ENCODE peak calls at places on chromosome 21, in four cellular contexts. Z is activated CD4-positive, alpha-beta T cell treated with anti-CD3 and anti-CD28 coated beads for 4 hours; M is endothelial cell; K is mesothelial cell of epicardium. Y is an unnamed sample.
A peak's percentile ranks its signal among the peaks of the same experiment; 100 is the strongest.

GRCh38 chr21:36472377-36472776 is 7.5 kb downstream of the CLDN14 start:
- DNase-seq in K (no peak), M (no peak), Z (no peak), Y (no peak)

GRCh38 chr21:31991356-31992331 is 118.8 kb downstream of the HUNK start:
- DNase-seq in K (no peak), M (peak; percentile 45), Z (no peak), Y (no peak)

GRCh38 chr21:29481641-29482040 is 182.9 kb downstream of the BACH1 start:
- DNase-seq in M (no peak), K (no peak), Z (no peak), Y (no peak)

GRCh38 chr21:45336870-45337269 is 49.2 kb upstream of the POFUT2 start:
- DNase-seq in K (no peak), M (no peak), Z (no peak), Y (no peak)

GRCh38 chr21:42346866-42347600 is 3.8 kb downstream of the TFF2 start:
- DNase-seq in K (no peak), Z (no peak), M (no peak), Y (no peak)

GRCh38 chr21:25565272-25566199 is 41.7 kb downstream of the MRPL39 start:
- DNase-seq in K (no peak), Z (no peak), M (no peak), Y (no peak)

GRCh38 chr21:46604975-46605758 is at the start of gene S100B:
- DNase-seq in M (no peak), Z (no peak), K (no peak), Y (no peak)

GRCh38 chr21:35382696-35383095 is 333.6 kb upstream of the RUNX1 start:
- DNase-seq in Z (no peak), M (no peak), K (no peak), Y (no peak)

GRCh38 chr21:35239811-35240219 is 190.7 kb upstream of the RUNX1 start:
- DNase-seq in M (no peak), Z (no peak), K (no peak), Y (no peak)

GRCh38 chr21:43343992-43344886 is 82.7 kb downstream of the SIK1 start:
- DNase-seq in Z (no peak), M (no peak), K (no peak), Y (no peak)

GRCh38 chr21:27157097-27157496 is 190.2 kb upstream of the ADAMTS5 start:
- DNase-seq in Z (no peak), K (no peak), M (no peak), Y (no peak)

GRCh38 chr21:28337319-28337718 is 655.4 kb downstream of the LTN1 start:
- DNase-seq in Z (no peak), K (no peak), M (no peak), Y (no peak)

GRCh38 chr21:8990326-8991087 is 1530.9 kb upstream of the TPTE start:
- DNase-seq in K (no peak), Z (no peak), M (peak; percentile 45), Y (no peak)

GRCh38 chr21:41598561-41599511 is 90.9 kb upstream of the TMPRSS2 start:
- DNase-seq in Z (no peak), K (no peak), M (no peak), Y (no peak)

GRCh38 chr21:22900511-22900910 is 1902.3 kb downstream of the NCAM2 start:
- DNase-seq in M (no peak), K (no peak), Z (no peak), Y (no peak)

GRCh38 chr21:29496337-29496736 is 197.6 kb downstream of the BACH1 start:
- DNase-seq in K (no peak), Z (no peak), M (no peak), Y (no peak)

GRCh38 chr21:20822559-20823133 is 175.6 kb upstream of the NCAM2 start:
- DNase-seq in Z (no peak), M (no peak), K (no peak), Y (no peak)

GRCh38 chr21:21734088-21734487 is 735.9 kb downstream of the NCAM2 start:
- DNase-seq in K (no peak), M (no peak), Z (no peak), Y (no peak)

GRCh38 chr21:37263827-37264226 is 3.3 kb downstream of the VPS26C start:
- DNase-seq in K (no peak), Z (no peak), M (no peak), Y (no peak)

GRCh38 chr21:42846221-42846620 is 33.1 kb downstream of the WDR4 start:
- DNase-seq in M (no peak), Z (no peak), K (no peak), Y (no peak)

GRCh38 chr21:40047993-40048730 is 180.9 kb downstream of the PCP4 start:
- DNase-seq in K (no peak), Z (no peak), M (no peak), Y (no peak)